ENCODE peak calls at places on chromosomes 5 and 9, in six cellular contexts. One of them, this sample, is unnamed.

GRCh38 chr5:142686210-142686734 is 382 bp upstream of the FGF1 start:
- DNase-seq in WERI-Rb-1: no peak
- DNase-seq in cardiac fibroblast: no peak
- DNase-seq in fibroblast of pulmonary artery: no peak
- DNase-seq in GM13976: no peak
- DNase-seq in GM13977: no peak
- DNase-seq in this sample: no peak

GRCh38 chr5:141017943-141018342 is 33.2 kb upstream of the PCDHB1 start:
- DNase-seq in WERI-Rb-1: no peak
- DNase-seq in cardiac fibroblast: no peak
- DNase-seq in fibroblast of pulmonary artery: no peak
- DNase-seq in GM13976: no peak
- DNase-seq in GM13977: no peak
- DNase-seq in this sample: no peak

GRCh38 chr5:116815081-116815480 is 240.5 kb upstream of the SEMA6A start:
- DNase-seq in WERI-Rb-1: no peak
- DNase-seq in cardiac fibroblast: no peak
- DNase-seq in fibroblast of pulmonary artery: no peak
- DNase-seq in GM13976: no peak
- DNase-seq in GM13977: no peak
- DNase-seq in this sample: no peak

GRCh38 chr5:8770431-8770830 is 775.4 kb downstream of the SEMA5A start:
- DNase-seq in WERI-Rb-1: no peak
- DNase-seq in cardiac fibroblast: peak; percentile 64
- DNase-seq in fibroblast of pulmonary artery: peak; percentile 55
- DNase-seq in GM13976: no peak
- DNase-seq in GM13977: no peak
- DNase-seq in this sample: no peak

GRCh38 chr5:9540791-9541190 is 5.1 kb downstream of the SEMA5A start:
- DNase-seq in WERI-Rb-1: no peak
- DNase-seq in cardiac fibroblast: peak; percentile 45
- DNase-seq in fibroblast of pulmonary artery: peak; percentile 45
- DNase-seq in GM13976: no peak
- DNase-seq in GM13977: no peak
- DNase-seq in this sample: no peak

GRCh38 chr9:131562032-131562959 is 17.0 kb downstream of the PRRT1B start:
- DNase-seq in WERI-Rb-1: no peak
- DNase-seq in cardiac fibroblast: peak; percentile 55
- DNase-seq in fibroblast of pulmonary artery: peak; percentile 53
- DNase-seq in GM13976: no peak
- DNase-seq in GM13977: no peak
- DNase-seq in this sample: no peak

GRCh38 chr9:132210472-132211145 is 48.8 kb downstream of the NTNG2 start:
- DNase-seq in WERI-Rb-1: no peak
- DNase-seq in cardiac fibroblast: no peak
- DNase-seq in fibroblast of pulmonary artery: no peak
- DNase-seq in GM13976: no peak
- DNase-seq in GM13977: no peak
- DNase-seq in this sample: no peak

GRCh38 chr5:93008502-93009167 is 572.4 kb downstream of the NR2F1-AS1 start:
- DNase-seq in WERI-Rb-1: no peak
- DNase-seq in cardiac fibroblast: peak; percentile 76
- DNase-seq in fibroblast of pulmonary artery: peak; percentile 24
- DNase-seq in GM13976: no peak
- DNase-seq in GM13977: no peak
- DNase-seq in this sample: no peak

GRCh38 chr5:9787813-9788600 is 157.9 kb upstream of the TAS2R1 start:
- DNase-seq in WERI-Rb-1: peak; percentile 94
- DNase-seq in cardiac fibroblast: no peak
- DNase-seq in fibroblast of pulmonary artery: no peak
- DNase-seq in GM13976: no peak
- DNase-seq in GM13977: no peak
- DNase-seq in this sample: no peak

GRCh38 chr9:36018129-36018528 is 18.6 kb upstream of the RECK start:
- DNase-seq in WERI-Rb-1: no peak
- DNase-seq in cardiac fibroblast: no peak
- DNase-seq in fibroblast of pulmonary artery: no peak
- DNase-seq in GM13976: no peak
- DNase-seq in GM13977: no peak
- DNase-seq in this sample: no peak

GRCh38 chr5:1171340-1171941 is 30.0 kb upstream of the SLC6A19 start:
- DNase-seq in WERI-Rb-1: no peak
- DNase-seq in cardiac fibroblast: peak; percentile 47
- DNase-seq in fibroblast of pulmonary artery: peak; percentile 68
- DNase-seq in GM13976: no peak
- DNase-seq in GM13977: no peak
- DNase-seq in this sample: no peak

GRCh38 chr5:17180957-17181723 is 36.3 kb upstream of the BASP1 start:
- DNase-seq in WERI-Rb-1: no peak
- DNase-seq in cardiac fibroblast: peak; percentile 94
- DNase-seq in fibroblast of pulmonary artery: peak; percentile 98
- DNase-seq in GM13976: no peak
- DNase-seq in GM13977: no peak
- DNase-seq in this sample: no peak

GRCh38 chr9:38288502-38288901 is 104.0 kb upstream of the ALDH1B1 start:
- DNase-seq in WERI-Rb-1: no peak
- DNase-seq in cardiac fibroblast: no peak
- DNase-seq in fibroblast of pulmonary artery: no peak
- DNase-seq in GM13976: no peak
- DNase-seq in GM13977: no peak
- DNase-seq in this sample: peak; percentile 69

GRCh38 chr9:124346347-124347163 is 68.7 kb downstream of the PSMB7 start:
- DNase-seq in WERI-Rb-1: no peak
- DNase-seq in cardiac fibroblast: no peak
- DNase-seq in fibroblast of pulmonary artery: no peak
- DNase-seq in GM13976: peak; percentile 36
- DNase-seq in GM13977: no peak
- DNase-seq in this sample: no peak

GRCh38 chr9:74887041-74887980 is at the start of gene TRPM6:
- DNase-seq in WERI-Rb-1: peak; percentile 88
- DNase-seq in cardiac fibroblast: peak; percentile 88
- DNase-seq in fibroblast of pulmonary artery: peak; percentile 81
- DNase-seq in GM13976: no peak
- DNase-seq in GM13977: peak; percentile 21
- DNase-seq in this sample: no peak

GRCh38 chr5:174827521-174827920 is 103.1 kb downstream of the MSX2 start:
- DNase-seq in WERI-Rb-1: no peak
- DNase-seq in cardiac fibroblast: peak; percentile 31
- DNase-seq in fibroblast of pulmonary artery: no peak
- DNase-seq in GM13976: no peak
- DNase-seq in GM13977: no peak
- DNase-seq in this sample: no peak

GRCh38 chr9:128891354-128892222 is 9.7 kb downstream of the LRRC8A start:
- DNase-seq in WERI-Rb-1: no peak
- DNase-seq in cardiac fibroblast: no peak
- DNase-seq in fibroblast of pulmonary artery: no peak
- DNase-seq in GM13976: no peak
- DNase-seq in GM13977: no peak
- DNase-seq in this sample: no peak

GRCh38 chr5:103119067-103119764 is 722 bp downstream of the GIN1 start:
- DNase-seq in WERI-Rb-1: no peak
- DNase-seq in cardiac fibroblast: peak; percentile 39
- DNase-seq in fibroblast of pulmonary artery: peak; percentile 42
- DNase-seq in GM13976: no peak
- DNase-seq in GM13977: no peak
- DNase-seq in this sample: no peak

GRCh38 chr9:82454509-82455190 is 466.1 kb downstream of the SPATA31D1 start:
- DNase-seq in WERI-Rb-1: no peak
- DNase-seq in cardiac fibroblast: no peak
- DNase-seq in fibroblast of pulmonary artery: no peak
- DNase-seq in GM13976: no peak
- DNase-seq in GM13977: no peak
- DNase-seq in this sample: no peak

DNA sequence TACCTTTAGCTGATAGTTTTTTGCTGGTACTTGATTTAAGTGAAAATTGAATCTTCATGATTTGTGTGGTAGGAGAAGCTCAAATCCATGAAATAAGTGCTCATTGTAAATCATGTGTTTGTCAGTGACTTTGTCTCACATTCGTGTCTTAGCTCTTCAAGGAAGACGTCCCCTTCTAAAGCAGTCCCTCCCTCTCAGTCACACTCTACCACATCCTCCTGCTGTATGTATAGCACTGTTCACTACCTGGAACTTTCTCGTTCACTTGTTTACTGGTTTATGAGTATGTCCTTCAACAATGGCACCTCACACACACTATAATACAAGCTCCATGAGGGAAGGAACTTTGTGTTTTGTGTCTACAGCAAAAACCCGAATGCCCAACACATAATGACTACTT is 3.4 kb upstream of the TTC39B start:
- DNase-seq in WERI-Rb-1: no peak
- DNase-seq in cardiac fibroblast: no peak
- DNase-seq in fibroblast of pulmonary artery: no peak
- DNase-seq in GM13976: no peak
- DNase-seq in GM13977: no peak
- DNase-seq in this sample: no peak
- TF ChIP-seq CTCF in WERI-Rb-1: no peak
- TF ChIP-seq CTCF in cardiac fibroblast: no peak
- TF ChIP-seq CTCF in fibroblast of pulmonary artery: no peak
- TF ChIP-seq CTCF in GM13976: no peak
- TF ChIP-seq CTCF in GM13977: no peak
- TF ChIP-seq CTCF in this sample: no peak

DNA sequence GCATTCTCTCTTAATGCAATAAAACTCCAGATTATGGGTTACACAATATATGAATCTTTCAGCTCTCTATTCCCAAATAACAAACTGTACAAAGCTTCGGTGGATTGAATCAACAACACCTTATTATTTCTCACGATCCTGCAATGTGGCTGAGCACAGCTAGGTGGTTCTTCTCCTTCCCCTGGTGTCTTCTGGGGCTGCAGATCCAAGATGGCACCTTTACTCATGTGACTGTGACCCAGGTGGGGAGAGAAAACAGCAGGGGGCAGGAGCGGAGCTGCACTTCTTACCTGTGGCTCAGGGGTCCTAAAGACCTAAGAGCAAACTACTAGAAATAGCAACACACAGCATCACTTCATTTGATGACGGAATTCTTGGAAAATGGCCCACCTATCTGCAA is 233.1 kb downstream of the IRX1 start:
- DNase-seq in WERI-Rb-1: peak; percentile 17
- DNase-seq in cardiac fibroblast: no peak
- DNase-seq in fibroblast of pulmonary artery: no peak
- DNase-seq in GM13976: no peak
- DNase-seq in GM13977: no peak
- DNase-seq in this sample: no peak
- TF ChIP-seq CTCF in WERI-Rb-1: peak; percentile 24
- TF ChIP-seq CTCF in cardiac fibroblast: no peak
- TF ChIP-seq CTCF in fibroblast of pulmonary artery: no peak
- TF ChIP-seq CTCF in GM13976: no peak
- TF ChIP-seq CTCF in GM13977: no peak
- TF ChIP-seq CTCF in this sample: no peak

DNA sequence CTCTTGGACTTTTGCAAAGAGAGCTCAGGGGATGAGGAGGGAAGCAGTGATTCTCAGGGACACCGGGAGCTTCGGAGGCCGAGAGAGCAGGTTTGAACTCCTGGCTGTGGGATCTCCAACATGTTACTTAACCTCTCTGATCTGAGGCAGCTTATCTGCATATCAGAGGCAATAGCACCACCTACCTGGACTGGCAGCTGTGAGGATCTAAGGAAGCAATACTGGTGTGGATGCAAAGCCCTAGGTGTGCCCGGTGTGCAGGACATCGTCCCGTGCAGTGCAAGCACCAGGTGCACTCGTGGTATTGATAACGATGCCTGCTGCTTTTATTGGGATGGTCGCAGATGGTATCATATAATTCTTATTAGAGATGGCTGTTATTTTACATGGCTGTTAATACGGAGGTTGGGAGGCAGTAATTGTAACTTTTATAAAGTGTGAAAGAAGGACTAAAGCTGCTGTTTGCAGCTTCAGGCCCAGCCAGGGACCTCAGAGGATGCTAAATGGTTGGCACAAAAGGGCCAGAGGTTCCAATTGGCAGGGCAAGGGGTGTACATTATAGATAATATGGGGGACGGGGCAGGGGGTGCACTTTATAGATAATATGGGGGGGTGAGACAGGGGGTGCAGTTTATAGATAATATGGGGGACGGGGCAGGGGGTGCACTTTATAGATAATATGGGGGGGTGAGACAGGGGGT is 14.9 kb downstream of the COL5A1 start:
- DNase-seq in WERI-Rb-1: peak; percentile 50
- DNase-seq in cardiac fibroblast: no peak
- DNase-seq in fibroblast of pulmonary artery: no peak
- DNase-seq in GM13976: no peak
- DNase-seq in GM13977: no peak
- DNase-seq in this sample: no peak
- TF ChIP-seq CTCF in WERI-Rb-1: peak; percentile 46
- TF ChIP-seq CTCF in cardiac fibroblast: no peak
- TF ChIP-seq CTCF in fibroblast of pulmonary artery: no peak
- TF ChIP-seq CTCF in GM13976: no peak
- TF ChIP-seq CTCF in GM13977: no peak
- TF ChIP-seq CTCF in this sample: peak; percentile 14

GRCh38 chr5:138339464-138339863 is 1.4 kb downstream of the FAM53C start:
- DNase-seq in WERI-Rb-1: no peak
- DNase-seq in cardiac fibroblast: no peak
- DNase-seq in fibroblast of pulmonary artery: no peak
- DNase-seq in GM13976: no peak
- DNase-seq in GM13977: peak; percentile 29
- DNase-seq in this sample: no peak

GRCh38 chr5:138339086-138339456 is 1.0 kb downstream of the FAM53C start:
- DNase-seq in WERI-Rb-1: no peak
- DNase-seq in cardiac fibroblast: peak; percentile 34
- DNase-seq in fibroblast of pulmonary artery: peak; percentile 29
- DNase-seq in GM13976: no peak
- DNase-seq in GM13977: peak; percentile 21
- DNase-seq in this sample: no peak

GRCh38 chr5:138338411-138339085 is 482 bp downstream of the FAM53C start:
- DNase-seq in WERI-Rb-1: no peak
- DNase-seq in cardiac fibroblast: no peak
- DNase-seq in fibroblast of pulmonary artery: no peak
- DNase-seq in GM13976: no peak
- DNase-seq in GM13977: peak; percentile 31
- DNase-seq in this sample: no peak

GRCh38 chr5:138336952-138337684 is 948 bp upstream of the FAM53C start:
- DNase-seq in WERI-Rb-1: peak; percentile 90
- DNase-seq in cardiac fibroblast: peak; percentile 88
- DNase-seq in fibroblast of pulmonary artery: peak; percentile 87
- DNase-seq in GM13976: no peak
- DNase-seq in GM13977: no peak
- DNase-seq in this sample: peak; percentile 93

DNA sequence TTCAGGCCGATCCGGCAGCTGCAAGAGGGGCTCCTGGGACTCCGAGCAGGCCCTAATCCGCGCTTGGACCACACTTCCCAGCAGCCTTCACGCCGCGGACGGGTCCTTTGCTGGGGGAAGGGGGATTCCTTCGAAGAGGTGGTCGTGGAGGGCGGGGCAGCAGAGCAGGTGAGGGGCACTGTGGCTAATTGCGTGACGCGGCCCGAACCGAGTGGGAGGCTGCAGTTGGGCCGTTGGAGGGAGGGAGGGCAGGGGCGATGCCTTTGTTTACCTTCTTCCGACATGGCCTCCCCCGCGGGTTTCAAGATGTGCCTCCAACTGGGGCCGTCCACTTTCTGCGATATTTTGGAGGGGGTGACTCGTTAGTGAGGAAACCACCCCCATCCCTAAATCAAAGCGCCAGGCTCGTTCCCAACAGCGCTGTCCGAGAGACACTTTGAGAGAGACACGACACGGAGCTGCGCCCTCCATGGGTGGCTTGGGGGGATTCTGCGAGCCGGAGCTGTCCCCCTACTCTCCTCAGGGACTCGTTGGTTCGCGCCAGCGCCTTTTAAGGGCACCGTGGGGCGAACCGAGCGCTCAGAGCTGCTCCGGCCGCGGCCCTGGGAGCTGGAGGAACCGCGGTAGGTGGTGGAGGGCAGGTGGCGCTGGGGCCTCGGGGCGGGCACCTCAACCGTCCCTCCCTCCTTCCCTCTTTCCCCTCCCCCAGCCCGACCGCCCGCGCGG is at the start of gene FAM53C:
- DNase-seq in WERI-Rb-1: peak; percentile 94
- DNase-seq in cardiac fibroblast: peak; percentile 97
- DNase-seq in fibroblast of pulmonary artery: peak; percentile 95
- DNase-seq in GM13976: peak; percentile 92
- DNase-seq in GM13977: peak; percentile 92
- DNase-seq in this sample: peak; percentile 97
- TF ChIP-seq CTCF in WERI-Rb-1: no peak
- TF ChIP-seq CTCF in cardiac fibroblast: no peak
- TF ChIP-seq CTCF in fibroblast of pulmonary artery: no peak
- TF ChIP-seq CTCF in GM13976: no peak
- TF ChIP-seq CTCF in GM13977: no peak
- TF ChIP-seq CTCF in this sample: no peak

This sample was measured in osteocyte.